ENCODE peak calls at places on chromosomes 3 and 15, in seven cellular contexts. One of them, this sample, is unnamed.

GRCh38 chr3:147921044-147921443 is 511.9 kb downstream of the ZIC1 start:
- DNase-seq in AG09319: peak
- DNase-seq in AG04449: peak
- DNase-seq in esophagus squamous epithelium: no peak
- DNase-seq in heart right ventricle: no peak
- DNase-seq in activated CD8-positive, alpha-beta T cell treated with anti-CD3 and anti-CD28 coated beads for 36 hours: no peak
- DNase-seq in GM20000: no peak
- DNase-seq in this sample: no peak

GRCh38 chr15:93331545-93332117 is 242.6 kb upstream of the RGMA start:
- DNase-seq in AG09319: no peak
- DNase-seq in AG04449: no peak
- DNase-seq in esophagus squamous epithelium: no peak
- DNase-seq in heart right ventricle: no peak
- DNase-seq in activated CD8-positive, alpha-beta T cell treated with anti-CD3 and anti-CD28 coated beads for 36 hours: no peak
- DNase-seq in GM20000: no peak
- DNase-seq in this sample: no peak

GRCh38 chr15:90812881-90813280 is 55.5 kb upstream of the FURIN start:
- DNase-seq in AG09319: no peak
- DNase-seq in AG04449: no peak
- DNase-seq in esophagus squamous epithelium: no peak
- DNase-seq in heart right ventricle: no peak
- DNase-seq in activated CD8-positive, alpha-beta T cell treated with anti-CD3 and anti-CD28 coated beads for 36 hours: no peak
- DNase-seq in GM20000: no peak
- DNase-seq in this sample: no peak

GRCh38 chr15:34644061-34644460 is 60.6 kb upstream of the GOLGA8B start:
- DNase-seq in AG09319: no peak
- DNase-seq in AG04449: peak
- DNase-seq in esophagus squamous epithelium: no peak
- DNase-seq in heart right ventricle: no peak
- DNase-seq in activated CD8-positive, alpha-beta T cell treated with anti-CD3 and anti-CD28 coated beads for 36 hours: no peak
- DNase-seq in GM20000: no peak
- DNase-seq in this sample: no peak

GRCh38 chr3:183555541-183556081 is at the start of gene KLHL6:
- DNase-seq in AG09319: no peak
- DNase-seq in AG04449: no peak
- DNase-seq in esophagus squamous epithelium: no peak
- DNase-seq in heart right ventricle: peak
- DNase-seq in activated CD8-positive, alpha-beta T cell treated with anti-CD3 and anti-CD28 coated beads for 36 hours: peak
- DNase-seq in GM20000: peak
- DNase-seq in this sample: peak

GRCh38 chr15:22887157-22887951 is 48.9 kb downstream of the NIPA2 start:
- DNase-seq in AG09319: no peak
- DNase-seq in AG04449: peak
- DNase-seq in esophagus squamous epithelium: no peak
- DNase-seq in heart right ventricle: peak
- DNase-seq in activated CD8-positive, alpha-beta T cell treated with anti-CD3 and anti-CD28 coated beads for 36 hours: no peak
- DNase-seq in GM20000: no peak
- DNase-seq in this sample: no peak

GRCh38 chr3:9942164-9942563 is 8.5 kb downstream of the CRELD1 start:
- DNase-seq in AG09319: no peak
- DNase-seq in AG04449: no peak
- DNase-seq in esophagus squamous epithelium: no peak
- DNase-seq in heart right ventricle: no peak
- DNase-seq in activated CD8-positive, alpha-beta T cell treated with anti-CD3 and anti-CD28 coated beads for 36 hours: no peak
- DNase-seq in GM20000: no peak
- DNase-seq in this sample: no peak

GRCh38 chr3:124629492-124629891 is 100.8 kb upstream of the UMPS start:
- DNase-seq in AG09319: no peak
- DNase-seq in AG04449: no peak
- DNase-seq in esophagus squamous epithelium: no peak
- DNase-seq in heart right ventricle: no peak
- DNase-seq in activated CD8-positive, alpha-beta T cell treated with anti-CD3 and anti-CD28 coated beads for 36 hours: no peak
- DNase-seq in GM20000: no peak
- DNase-seq in this sample: no peak

GRCh38 chr3:50028336-50028735 is 60.4 kb upstream of the RBM5 start:
- DNase-seq in AG09319: peak
- DNase-seq in AG04449: peak
- DNase-seq in esophagus squamous epithelium: no peak
- DNase-seq in heart right ventricle: no peak
- DNase-seq in activated CD8-positive, alpha-beta T cell treated with anti-CD3 and anti-CD28 coated beads for 36 hours: no peak
- DNase-seq in GM20000: no peak
- DNase-seq in this sample: no peak

GRCh38 chr15:64686130-64686735 is 89.2 kb downstream of the RBPMS2 start:
- DNase-seq in AG09319: no peak
- DNase-seq in AG04449: no peak
- DNase-seq in esophagus squamous epithelium: no peak
- DNase-seq in heart right ventricle: peak
- DNase-seq in activated CD8-positive, alpha-beta T cell treated with anti-CD3 and anti-CD28 coated beads for 36 hours: peak
- DNase-seq in GM20000: peak
- DNase-seq in this sample: peak

GRCh38 chr15:63752979-63753378 is 80.8 kb downstream of the HERC1 start:
- DNase-seq in AG09319: no peak
- DNase-seq in AG04449: no peak
- DNase-seq in esophagus squamous epithelium: no peak
- DNase-seq in heart right ventricle: no peak
- DNase-seq in activated CD8-positive, alpha-beta T cell treated with anti-CD3 and anti-CD28 coated beads for 36 hours: no peak
- DNase-seq in GM20000: no peak
- DNase-seq in this sample: no peak

GRCh38 chr15:25670025-25670554 is 193.0 kb downstream of the ATP10A start:
- DNase-seq in AG09319: no peak
- DNase-seq in AG04449: peak
- DNase-seq in esophagus squamous epithelium: no peak
- DNase-seq in heart right ventricle: peak
- DNase-seq in activated CD8-positive, alpha-beta T cell treated with anti-CD3 and anti-CD28 coated beads for 36 hours: no peak
- DNase-seq in GM20000: no peak
- DNase-seq in this sample: no peak

GRCh38 chr15:90571063-90571541 is 41.4 kb downstream of the CRTC3 start:
- DNase-seq in AG09319: no peak
- DNase-seq in AG04449: no peak
- DNase-seq in esophagus squamous epithelium: no peak
- DNase-seq in heart right ventricle: peak
- DNase-seq in activated CD8-positive, alpha-beta T cell treated with anti-CD3 and anti-CD28 coated beads for 36 hours: no peak
- DNase-seq in GM20000: no peak
- DNase-seq in this sample: no peak

GRCh38 chr15:65920825-65921309 is 51.6 kb downstream of the RAB11A start:
- DNase-seq in AG09319: no peak
- DNase-seq in AG04449: no peak
- DNase-seq in esophagus squamous epithelium: no peak
- DNase-seq in heart right ventricle: no peak
- DNase-seq in activated CD8-positive, alpha-beta T cell treated with anti-CD3 and anti-CD28 coated beads for 36 hours: no peak
- DNase-seq in GM20000: peak
- DNase-seq in this sample: peak

GRCh38 chr15:80946576-80946975 is 43.0 kb downstream of the MESD start:
- DNase-seq in AG09319: no peak
- DNase-seq in AG04449: no peak
- DNase-seq in esophagus squamous epithelium: no peak
- DNase-seq in heart right ventricle: no peak
- DNase-seq in activated CD8-positive, alpha-beta T cell treated with anti-CD3 and anti-CD28 coated beads for 36 hours: no peak
- DNase-seq in GM20000: no peak
- DNase-seq in this sample: no peak

GRCh38 chr3:178405456-178405970 is 130.7 kb upstream of the KCNMB2 start:
- DNase-seq in AG09319: no peak
- DNase-seq in AG04449: no peak
- DNase-seq in esophagus squamous epithelium: no peak
- DNase-seq in heart right ventricle: no peak
- DNase-seq in activated CD8-positive, alpha-beta T cell treated with anti-CD3 and anti-CD28 coated beads for 36 hours: no peak
- DNase-seq in GM20000: no peak
- DNase-seq in this sample: no peak

GRCh38 chr3:134807189-134807588 is 12.1 kb downstream of the EPHB1 start:
- DNase-seq in AG09319: no peak
- DNase-seq in AG04449: no peak
- DNase-seq in esophagus squamous epithelium: no peak
- DNase-seq in heart right ventricle: no peak
- DNase-seq in activated CD8-positive, alpha-beta T cell treated with anti-CD3 and anti-CD28 coated beads for 36 hours: no peak
- DNase-seq in GM20000: no peak
- DNase-seq in this sample: no peak

GRCh38 chr3:189563841-189564563 is 67.2 kb upstream of the TP63 start:
- DNase-seq in AG09319: peak
- DNase-seq in AG04449: peak
- DNase-seq in esophagus squamous epithelium: no peak
- DNase-seq in heart right ventricle: no peak
- DNase-seq in activated CD8-positive, alpha-beta T cell treated with anti-CD3 and anti-CD28 coated beads for 36 hours: peak
- DNase-seq in GM20000: peak
- DNase-seq in this sample: peak

GRCh38 chr3:12287727-12288465 is 974 bp upstream of the PPARG start:
- DNase-seq in AG09319: no peak
- DNase-seq in AG04449: no peak
- DNase-seq in esophagus squamous epithelium: no peak
- DNase-seq in heart right ventricle: peak
- DNase-seq in activated CD8-positive, alpha-beta T cell treated with anti-CD3 and anti-CD28 coated beads for 36 hours: peak
- DNase-seq in GM20000: peak
- DNase-seq in this sample: peak

GRCh38 chr3:141109761-141110160 is 58.6 kb downstream of the SPSB4 start:
- DNase-seq in AG09319: no peak
- DNase-seq in AG04449: no peak
- DNase-seq in esophagus squamous epithelium: no peak
- DNase-seq in heart right ventricle: peak
- DNase-seq in activated CD8-positive, alpha-beta T cell treated with anti-CD3 and anti-CD28 coated beads for 36 hours: no peak
- DNase-seq in GM20000: no peak
- DNase-seq in this sample: no peak

GRCh38 chr3:56190906-56191305 is 277.4 kb downstream of the ERC2 start:
- DNase-seq in AG09319: no peak
- DNase-seq in AG04449: no peak
- DNase-seq in esophagus squamous epithelium: no peak
- DNase-seq in heart right ventricle: no peak
- DNase-seq in activated CD8-positive, alpha-beta T cell treated with anti-CD3 and anti-CD28 coated beads for 36 hours: no peak
- DNase-seq in GM20000: no peak
- DNase-seq in this sample: no peak

GRCh38 chr3:18379647-18380046 is 45.5 kb downstream of the SATB1 start:
- DNase-seq in AG09319: no peak
- DNase-seq in AG04449: no peak
- DNase-seq in esophagus squamous epithelium: no peak
- DNase-seq in heart right ventricle: no peak
- DNase-seq in activated CD8-positive, alpha-beta T cell treated with anti-CD3 and anti-CD28 coated beads for 36 hours: no peak
- DNase-seq in GM20000: no peak
- DNase-seq in this sample: no peak

GRCh38 chr15:31439328-31439727 is 112.7 kb downstream of the KLF13 start:
- DNase-seq in AG09319: no peak
- DNase-seq in AG04449: no peak
- DNase-seq in esophagus squamous epithelium: no peak
- DNase-seq in heart right ventricle: no peak
- DNase-seq in activated CD8-positive, alpha-beta T cell treated with anti-CD3 and anti-CD28 coated beads for 36 hours: peak
- DNase-seq in GM20000: peak
- DNase-seq in this sample: peak

GRCh38 chr15:72784233-72784876 is 797 bp upstream of the ADPGK start:
- DNase-seq in AG09319: peak
- DNase-seq in AG04449: peak
- DNase-seq in esophagus squamous epithelium: no peak
- DNase-seq in heart right ventricle: peak
- DNase-seq in activated CD8-positive, alpha-beta T cell treated with anti-CD3 and anti-CD28 coated beads for 36 hours: peak
- DNase-seq in GM20000: peak
- DNase-seq in this sample: peak

GRCh38 chr3:14640157-14640562 is 11.4 kb upstream of the CCDC174 start:
- DNase-seq in AG09319: no peak
- DNase-seq in AG04449: no peak
- DNase-seq in esophagus squamous epithelium: no peak
- DNase-seq in heart right ventricle: no peak
- DNase-seq in activated CD8-positive, alpha-beta T cell treated with anti-CD3 and anti-CD28 coated beads for 36 hours: no peak
- DNase-seq in GM20000: no peak
- DNase-seq in this sample: no peak

GRCh38 chr3:111808439-111808838 is 50.6 kb upstream of the PHLDB2 start:
- DNase-seq in AG09319: no peak
- DNase-seq in AG04449: no peak
- DNase-seq in esophagus squamous epithelium: no peak
- DNase-seq in heart right ventricle: no peak
- DNase-seq in activated CD8-positive, alpha-beta T cell treated with anti-CD3 and anti-CD28 coated beads for 36 hours: no peak
- DNase-seq in GM20000: no peak
- DNase-seq in this sample: no peak

GRCh38 chr3:156808025-156808424 is 18.1 kb upstream of the LEKR1 start:
- DNase-seq in AG09319: no peak
- DNase-seq in AG04449: no peak
- DNase-seq in esophagus squamous epithelium: no peak
- DNase-seq in heart right ventricle: no peak
- DNase-seq in activated CD8-positive, alpha-beta T cell treated with anti-CD3 and anti-CD28 coated beads for 36 hours: no peak
- DNase-seq in GM20000: no peak
- DNase-seq in this sample: no peak
- TF ChIP-seq CTCF in AG09319: no peak
- TF ChIP-seq CTCF in AG04449: no peak
- TF ChIP-seq CTCF in esophagus squamous epithelium: no peak
- TF ChIP-seq CTCF in heart right ventricle: no peak
- TF ChIP-seq CTCF in activated CD8-positive, alpha-beta T cell treated with anti-CD3 and anti-CD28 coated beads for 36 hours: no peak
- TF ChIP-seq CTCF in GM20000: no peak
- TF ChIP-seq CTCF in this sample: no peak

GRCh38 chr15:51649659-51650521 is 27.3 kb upstream of the DMXL2 start:
- DNase-seq in AG09319: peak
- DNase-seq in AG04449: peak
- DNase-seq in esophagus squamous epithelium: no peak
- DNase-seq in heart right ventricle: peak
- DNase-seq in activated CD8-positive, alpha-beta T cell treated with anti-CD3 and anti-CD28 coated beads for 36 hours: peak
- DNase-seq in GM20000: peak
- DNase-seq in this sample: peak
- TF ChIP-seq CTCF in AG09319: peak
- TF ChIP-seq CTCF in AG04449: peak
- TF ChIP-seq CTCF in esophagus squamous epithelium: peak
- TF ChIP-seq CTCF in heart right ventricle: peak
- TF ChIP-seq CTCF in activated CD8-positive, alpha-beta T cell treated with anti-CD3 and anti-CD28 coated beads for 36 hours: peak
- TF ChIP-seq CTCF in GM20000: peak
- TF ChIP-seq CTCF in this sample: peak

GRCh38 chr3:34106879-34107278 is 308.4 kb downstream of the PDCD6IP start:
- DNase-seq in AG09319: no peak
- DNase-seq in AG04449: no peak
- DNase-seq in esophagus squamous epithelium: no peak
- DNase-seq in heart right ventricle: no peak
- DNase-seq in activated CD8-positive, alpha-beta T cell treated with anti-CD3 and anti-CD28 coated beads for 36 hours: peak
- DNase-seq in GM20000: peak
- DNase-seq in this sample: peak
- TF ChIP-seq CTCF in AG09319: peak
- TF ChIP-seq CTCF in AG04449: peak
- TF ChIP-seq CTCF in esophagus squamous epithelium: peak
- TF ChIP-seq CTCF in heart right ventricle: peak
- TF ChIP-seq CTCF in activated CD8-positive, alpha-beta T cell treated with anti-CD3 and anti-CD28 coated beads for 36 hours: peak
- TF ChIP-seq CTCF in GM20000: peak
- TF ChIP-seq CTCF in this sample: peak

DNA sequence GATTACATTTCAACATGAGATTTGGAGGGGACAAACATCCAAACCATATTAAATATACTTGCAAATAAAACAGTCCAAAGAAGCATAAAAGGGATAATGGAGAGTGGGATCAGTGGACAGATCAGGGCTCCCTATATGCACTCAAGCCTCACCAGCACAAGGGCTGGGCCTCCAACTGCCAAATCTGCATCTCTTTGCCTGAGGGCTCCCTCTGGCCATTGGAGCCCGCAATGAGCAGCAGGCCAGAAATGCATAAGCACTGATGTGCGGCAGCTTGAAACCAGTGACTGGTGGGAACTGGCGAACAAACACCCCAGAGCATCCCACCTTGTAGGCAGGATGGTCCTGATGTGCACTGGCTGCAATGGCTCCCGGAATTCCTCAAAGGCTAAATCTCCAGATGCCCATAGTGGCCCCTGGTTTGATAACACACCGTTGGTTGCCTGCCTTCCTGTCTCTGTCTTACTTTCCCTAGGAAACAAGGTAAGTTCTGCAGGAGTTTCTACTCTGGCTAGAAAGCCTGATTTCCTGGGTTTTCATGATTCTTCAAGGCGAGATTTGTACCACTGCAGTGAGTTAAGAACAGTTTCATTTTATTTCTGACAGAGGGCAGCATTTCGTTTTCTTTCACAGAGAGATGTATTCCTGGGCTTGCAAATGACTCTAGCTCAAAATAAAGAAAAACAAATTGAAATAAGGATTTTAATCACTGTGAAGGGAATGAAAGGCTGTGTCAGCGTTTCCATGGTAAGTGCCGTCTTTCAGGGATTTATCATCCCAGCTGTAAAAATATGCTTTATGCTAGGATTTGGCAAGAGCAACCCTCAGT is 56.0 kb upstream of the POMGNT2 start:
- DNase-seq in AG09319: no peak
- DNase-seq in AG04449: peak
- DNase-seq in esophagus squamous epithelium: no peak
- DNase-seq in heart right ventricle: no peak
- DNase-seq in activated CD8-positive, alpha-beta T cell treated with anti-CD3 and anti-CD28 coated beads for 36 hours: no peak
- DNase-seq in GM20000: no peak
- DNase-seq in this sample: no peak
- TF ChIP-seq CTCF in AG09319: peak
- TF ChIP-seq CTCF in AG04449: peak
- TF ChIP-seq CTCF in esophagus squamous epithelium: peak
- TF ChIP-seq CTCF in heart right ventricle: peak
- TF ChIP-seq CTCF in activated CD8-positive, alpha-beta T cell treated with anti-CD3 and anti-CD28 coated beads for 36 hours: peak
- TF ChIP-seq CTCF in GM20000: no peak
- TF ChIP-seq CTCF in this sample: peak